ENCODE peak calls at places on chromosomes 13 and 19, in eight cellular contexts. H is heart right ventricle; L is effector memory CD8-positive, alpha-beta T cell; J is iPS-NIHi11; G is fibroblast of lung; K is T-helper 1 cell; I is amniotic epithelial cell; N is T-helper 9 cell. W is an unnamed sample.

GRCh38 chr13:20993661-20994440 is 67.5 kb downstream of the LATS2 start:
- DNase-seq in H (no peak), L (no peak), J (no peak), G (peak; percentile 66), K (no peak), I (peak; percentile 93), N (no peak), W (no peak)

GRCh38 chr13:30697177-30697953 is 38.0 kb upstream of the ALOX5AP start:
- DNase-seq in H (no peak), L (no peak), J (no peak), G (peak; percentile 49), K (no peak), I (no peak), N (no peak), W (no peak)

GRCh38 chr19:49851456-49852259 is 699 bp downstream of the PTOV1 start:
- DNase-seq in H (peak; percentile 45), L (no peak), J (peak; percentile 83), G (no peak), K (no peak), I (no peak), N (no peak), W (no peak)

GRCh38 chr19:55443045-55443823 is at the start of gene SHISA7:
- DNase-seq in H (no peak), L (no peak), J (peak; percentile 35), G (no peak), K (no peak), I (no peak), N (no peak), W (no peak)

GRCh38 chr13:90375851-90376250 is 971.6 kb upstream of the MIR17HG start:
- DNase-seq in H (no peak), L (no peak), J (no peak), G (no peak), K (no peak), I (peak; percentile 7), N (no peak), W (no peak)

GRCh38 chr19:43474986-43475705 is 9.7 kb upstream of the LYPD3 start:
- DNase-seq in H (peak; percentile 96), L (peak; percentile 95), J (peak; percentile 99), G (peak; percentile 95), K (peak; percentile 85), I (peak; percentile 87), N (peak; percentile 97), W (peak; percentile 81)

GRCh38 chr19:38813323-38813722 is 578 bp upstream of the LGALS4 start:
- DNase-seq in H (no peak), L (no peak), J (no peak), G (no peak), K (no peak), I (no peak), N (no peak), W (no peak)

GRCh38 chr13:33571618-33572017 is 246.3 kb upstream of the RFC3 start:
- DNase-seq in H (no peak), L (no peak), J (no peak), G (no peak), K (no peak), I (no peak), N (no peak), W (no peak)

GRCh38 chr19:56964526-56964925 is 124.0 kb upstream of the PEG3 start:
- DNase-seq in H (no peak), L (no peak), J (no peak), G (no peak), K (no peak), I (no peak), N (no peak), W (no peak)

GRCh38 chr19:3163230-3163886 is 15.2 kb upstream of the S1PR4 start:
- DNase-seq in H (peak; percentile 54), L (peak; percentile 68), J (peak; percentile 96), G (peak; percentile 57), K (peak; percentile 69), I (peak; percentile 28), N (peak; percentile 61), W (peak; percentile 62)

GRCh38 chr13:33728271-33729037 is 89.5 kb upstream of the RFC3 start:
- DNase-seq in H (peak; percentile 56), L (no peak), J (no peak), G (peak; percentile 8), K (peak; percentile 43), I (peak; percentile 24), N (no peak), W (no peak)

GRCh38 chr19:2479556-2480194 is 3.7 kb downstream of the GADD45B start:
- DNase-seq in H (no peak), L (no peak), J (no peak), G (no peak), K (no peak), I (no peak), N (no peak), W (no peak)

GRCh38 chr19:13015361-13016231 is 20.3 kb downstream of the NFIX start:
- DNase-seq in H (no peak), L (no peak), J (no peak), G (peak; percentile 55), K (no peak), I (no peak), N (no peak), W (no peak)

GRCh38 chr13:33153421-33154381 is 131.9 kb downstream of the STARD13 start:
- DNase-seq in H (peak; percentile 73), L (no peak), J (no peak), G (no peak), K (no peak), I (no peak), N (no peak), W (no peak)

GRCh38 chr19:583968-584239 is 5.8 kb upstream of the HCN2 start:
- DNase-seq in H (no peak), L (no peak), J (no peak), G (no peak), K (no peak), I (no peak), N (no peak), W (no peak)

W was measured in activated effector memory CD4-positive, alpha-beta T cell treated with Interleukin-2 at 50 U/mL for 16 hours.